ENCODE peak calls at places on chromosomes 5 and 9, in six cellular contexts. I, N, H, L, F and X are unnamed samples.

GRCh38 chr5:52853573-52854163 is 66.0 kb downstream of the ITGA1 start:
- DNase-seq in F (no peak), N (no peak), I (no peak), H (no peak), L (no peak), X (no peak)

GRCh38 chr5:112123060-112123459 is 296.0 kb downstream of the EPB41L4A start:
- DNase-seq in H (no peak), N (no peak), L (no peak), I (no peak), F (no peak), X (no peak)

GRCh38 chr5:146962801-146963355 is 84.3 kb upstream of the PPP2R2B start:
- DNase-seq in I (no peak), N (peak; percentile 3), H (no peak), F (no peak), L (no peak), X (no peak)

GRCh38 chr5:1216211-1216917 is 8.8 kb upstream of the SLC6A18 start:
- DNase-seq in H (no peak), I (peak; percentile 26), N (no peak), F (no peak), L (no peak), X (peak; percentile 79)

GRCh38 chr5:50593681-50594080 is 72.8 kb upstream of the PARP8 start:
- DNase-seq in F (no peak), L (no peak), H (peak; percentile 77), I (no peak), N (no peak), X (no peak)

GRCh38 chr5:122056913-122057312 is 21.1 kb downstream of the LOX start:
- DNase-seq in H (no peak), F (no peak), N (no peak), I (no peak), L (no peak), X (no peak)

GRCh38 chr5:180166168-180166567 is 42.8 kb downstream of the RASGEF1C start:
- DNase-seq in N (no peak), F (no peak), I (no peak), H (no peak), L (no peak), X (no peak)

GRCh38 chr5:147167529-147167928 is 67.3 kb upstream of the STK32A start:
- DNase-seq in L (no peak), I (no peak), H (no peak), N (no peak), F (no peak), X (no peak)

GRCh38 chr9:106864533-106865143 is 1.7 kb downstream of the ZNF462 start:
- DNase-seq in H (no peak), L (no peak), N (no peak), F (peak; percentile 47), I (no peak), X (peak; percentile 31)

GRCh38 chr5:51471642-51472041 is 88.4 kb downstream of the ISL1 start:
- DNase-seq in F (no peak), N (no peak), L (no peak), I (no peak), H (no peak), X (no peak)

GRCh38 chr5:154189819-154190651 is 498 bp upstream of the GALNT10 start:
- DNase-seq in N (peak; percentile 83), H (peak; percentile 81), F (peak; percentile 77), L (peak; percentile 58), I (peak; percentile 94), X (peak; percentile 90)

GRCh38 chr9:23050548-23050947 is 603.9 kb downstream of the DMRTA1 start:
- DNase-seq in N (no peak), L (no peak), H (no peak), I (no peak), F (no peak), X (no peak)

GRCh38 chr5:81552844-81553569 is 159.1 kb upstream of the ACOT12 start:
- DNase-seq in L (no peak), I (no peak), N (no peak), H (no peak), F (no peak), X (no peak)

GRCh38 chr5:1551426-1551825 is 27.7 kb upstream of the LPCAT1 start:
- DNase-seq in I (no peak), N (no peak), F (peak; percentile 10), L (no peak), H (no peak), X (peak; percentile 69)

GRCh38 chr5:126614189-126614588 is 13.4 kb downstream of the PHAX start:
- DNase-seq in I (no peak), N (no peak), L (no peak), F (no peak), H (no peak), X (no peak)

GRCh38 chr5:64587370-64587769 is 81.6 kb downstream of the RGS7BP start:
- DNase-seq in F (peak; percentile 22), N (no peak), L (no peak), I (no peak), H (no peak), X (no peak)

GRCh38 chr5:23820764-23821471 is 313.5 kb downstream of the PRDM9 start:
- DNase-seq in H (no peak), L (no peak), I (no peak), N (peak; percentile 58), F (no peak), X (no peak)

GRCh38 chr5:10793785-10794184 is 32.8 kb upstream of the DAP start:
- DNase-seq in L (no peak), H (no peak), I (no peak), F (no peak), N (no peak), X (no peak)

GRCh38 chr5:37721447-37721871 is 118.4 kb downstream of the GDNF start:
- DNase-seq in I (no peak), H (no peak), N (no peak), L (no peak), F (no peak), X (no peak)

GRCh38 chr9:118455259-118455658 is 751.1 kb downstream of the TLR4 start:
- DNase-seq in L (no peak), N (peak; percentile 23), I (no peak), F (no peak), H (no peak), X (no peak)

GRCh38 chr9:116189683-116190082 is 36.1 kb downstream of the PAPPA start:
- DNase-seq in F (no peak), H (no peak), L (no peak), N (no peak), I (no peak), X (peak; percentile 33)

GRCh38 chr5:10859393-10860195 is 98.6 kb upstream of the DAP start:
- DNase-seq in H (no peak), N (no peak), F (no peak), I (no peak), L (no peak), X (no peak)

GRCh38 chr5:30050056-30050815 is 1143.2 kb upstream of the CDH6 start:
- DNase-seq in F (no peak), N (no peak), L (no peak), I (no peak), H (no peak), X (no peak)

DNA sequence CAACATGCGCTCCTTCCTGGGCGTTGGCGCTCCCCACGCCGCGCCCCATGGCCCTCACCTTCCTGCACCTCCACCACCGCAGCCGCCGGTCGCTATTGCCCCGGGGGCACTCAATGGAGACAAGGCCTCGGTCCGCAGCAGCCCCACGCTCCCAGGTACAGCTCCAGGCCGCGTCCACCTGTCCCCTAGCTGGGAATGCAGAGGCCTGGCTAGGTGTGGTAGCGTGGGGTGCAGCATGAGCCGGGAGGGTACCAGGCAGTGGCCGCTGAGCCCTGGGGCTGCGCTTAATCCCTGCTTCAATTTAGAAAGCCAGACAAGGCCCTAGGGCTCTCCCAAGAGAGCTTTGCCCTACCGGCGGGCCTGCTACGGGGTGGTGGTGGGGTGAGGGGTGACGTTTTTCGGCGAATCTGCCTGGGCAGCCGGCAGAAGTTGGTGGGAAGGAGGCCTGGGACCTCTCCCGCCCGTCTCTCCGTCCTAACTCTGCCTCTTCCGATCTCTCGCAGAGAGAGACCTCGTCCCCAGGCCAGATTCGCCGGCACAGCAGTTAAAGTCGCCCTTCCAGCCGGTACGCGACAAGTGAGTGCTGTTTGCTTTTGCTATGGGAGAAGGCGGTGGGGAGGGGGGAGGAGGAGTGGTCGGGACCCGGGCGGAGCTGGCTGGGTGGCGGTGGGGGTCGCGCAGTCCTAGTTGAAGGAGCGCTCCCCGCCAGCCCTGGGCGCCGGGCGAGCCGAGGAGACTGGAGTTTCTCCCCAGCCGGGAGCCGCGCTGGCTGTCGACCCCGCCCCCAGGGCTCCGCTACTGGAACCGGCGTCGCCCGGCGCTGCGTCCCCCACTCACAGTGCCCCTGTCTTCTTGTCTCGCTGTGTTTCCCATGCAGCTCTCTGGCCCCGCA is 4.7 kb downstream of the IRX1 start:
- DNase-seq in L (no peak), H (no peak), N (no peak), I (no peak), F (no peak), X (no peak)
- H3K4me3 ChIP-seq in L (no peak overlapping the region), H (no peak overlapping the region), N (no peak overlapping the region), I (no peak overlapping the region), F (no peak overlapping the region), X (no peak overlapping the region)

DNA sequence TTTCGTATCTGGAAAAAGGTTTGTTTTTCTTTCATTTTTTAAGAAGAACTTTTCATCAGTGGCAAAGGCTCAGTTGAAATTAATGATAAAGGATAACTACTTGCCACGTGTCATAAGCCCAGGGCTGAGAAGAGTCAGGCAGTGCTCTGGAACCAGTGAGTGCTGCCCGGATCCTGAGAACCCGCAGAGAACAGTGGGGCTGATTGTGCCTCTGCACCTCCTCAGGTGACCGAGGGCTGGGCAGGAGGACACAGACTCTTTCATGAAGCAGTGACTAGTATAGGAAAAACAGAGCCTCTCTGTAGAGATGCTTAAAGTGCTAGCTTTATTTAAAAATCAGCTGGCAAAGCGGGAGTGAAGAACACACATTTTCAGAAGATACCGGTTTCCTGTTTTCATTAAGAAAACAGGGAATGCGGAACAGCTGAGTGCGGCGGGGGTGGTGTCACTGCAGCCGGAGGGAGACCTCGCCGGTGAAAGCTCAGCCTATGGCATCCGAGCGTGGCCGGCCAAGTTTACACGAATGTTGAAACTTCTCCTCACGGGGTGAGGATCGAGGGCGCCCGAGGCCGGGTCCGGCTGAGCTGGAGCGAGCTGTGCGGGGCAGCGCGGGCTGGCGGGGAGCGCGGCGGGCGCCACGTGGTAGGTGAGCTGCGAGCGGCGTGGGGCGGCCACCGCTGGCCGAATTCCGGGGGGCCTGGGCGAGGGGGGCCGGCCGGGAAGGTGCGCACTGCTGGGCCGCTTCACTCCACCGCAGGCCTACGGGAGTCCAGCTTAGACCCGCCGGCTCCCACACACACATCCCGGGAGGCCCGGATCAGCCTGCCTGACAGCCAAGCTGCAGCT is 134.7 kb upstream of the DMRT1 start:
- DNase-seq in F (peak; percentile 78), H (no peak), N (no peak), I (peak; percentile 87), L (no peak), X (peak; percentile 94)
- H3K4me1 ChIP-seq in F (peaks cover 19% of the 10 kb centered on the region), H (no peaks in the 10 kb centered on the region), N (peaks cover 34% of the 10 kb centered on the region), I (no peaks in the 10 kb centered on the region), L (peaks cover 32% of the 10 kb centered on the region), X (peaks cover 7% of the 10 kb centered on the region)

GRCh38 chr5:54601832-54602231 is 84.3 kb downstream of the SNX18 start:
- DNase-seq in I (no peak), F (no peak), N (no peak), H (no peak), L (no peak), X (no peak)

GRCh38 chr5:54608423-54609085 is 91.0 kb downstream of the SNX18 start:
- DNase-seq in F (no peak), I (no peak), L (no peak), N (no peak), H (no peak), X (no peak)

GRCh38 chr5:54601393-54601792 is 83.8 kb downstream of the SNX18 start:
- DNase-seq in N (no peak), I (no peak), F (no peak), H (no peak), L (no peak), X (no peak)

GRCh38 chr5:54603372-54603771 is 85.8 kb downstream of the SNX18 start:
- DNase-seq in H (no peak), I (no peak), N (no peak), F (no peak), L (no peak), X (no peak)
- H3K27ac ChIP-seq in H (no peak overlapping the region), I (no peak overlapping the region), N (no peak overlapping the region), F (no peak overlapping the region), L (no peak overlapping the region), X (no peak overlapping the region)

GRCh38 chr5:88245241-88245892 is 23.3 kb downstream of the TMEM161B start:
- DNase-seq in N (no peak), H (no peak), L (no peak), F (no peak), I (no peak), X (no peak)
- H3K4me3 ChIP-seq in N (no peak overlapping the region), H (no peak overlapping the region), L (no peak overlapping the region), F (no peak overlapping the region), I (no peak overlapping the region), X (no peak overlapping the region)